ENCODE peak calls at places on chromosome 16, in five cellular contexts. One of them, this sample, is unnamed.

GRCh38 chr16:83755391-83755790 is 52.4 kb upstream of the HSBP1 start:
- DNase-seq in cardiac fibroblast: no peak
- DNase-seq in stimulated activated CD4-positive, alpha-beta T cell treated with anti-CD3 and anti-CD28 coated beads, Interleukin-15, amount 100 ng/mL, for 1 hour: no peak
- DNase-seq in T-helper 1 cell: no peak
- DNase-seq in midbrain: no peak
- DNase-seq in this sample: no peak

GRCh38 chr16:70257391-70257790 is 5.7 kb upstream of the EXOSC6 start:
- DNase-seq in cardiac fibroblast: peak
- DNase-seq in stimulated activated CD4-positive, alpha-beta T cell treated with anti-CD3 and anti-CD28 coated beads, Interleukin-15, amount 100 ng/mL, for 1 hour: no peak
- DNase-seq in T-helper 1 cell: no peak
- DNase-seq in midbrain: no peak
- DNase-seq in this sample: no peak

GRCh38 chr16:21656795-21657768 is 4.7 kb upstream of the IGSF6 start:
- DNase-seq in cardiac fibroblast: peak
- DNase-seq in stimulated activated CD4-positive, alpha-beta T cell treated with anti-CD3 and anti-CD28 coated beads, Interleukin-15, amount 100 ng/mL, for 1 hour: no peak
- DNase-seq in T-helper 1 cell: no peak
- DNase-seq in midbrain: peak
- DNase-seq in this sample: peak

GRCh38 chr16:30715777-30716445 is 16.9 kb downstream of the SRCAP start:
- DNase-seq in cardiac fibroblast: peak
- DNase-seq in stimulated activated CD4-positive, alpha-beta T cell treated with anti-CD3 and anti-CD28 coated beads, Interleukin-15, amount 100 ng/mL, for 1 hour: no peak
- DNase-seq in T-helper 1 cell: no peak
- DNase-seq in midbrain: no peak
- DNase-seq in this sample: no peak

GRCh38 chr16:14202095-14202494 is 131.0 kb downstream of the MRTFB start:
- DNase-seq in cardiac fibroblast: no peak
- DNase-seq in stimulated activated CD4-positive, alpha-beta T cell treated with anti-CD3 and anti-CD28 coated beads, Interleukin-15, amount 100 ng/mL, for 1 hour: no peak
- DNase-seq in T-helper 1 cell: no peak
- DNase-seq in midbrain: no peak
- DNase-seq in this sample: no peak

GRCh38 chr16:78844682-78845081 is 745.2 kb downstream of the WWOX start:
- DNase-seq in cardiac fibroblast: no peak
- DNase-seq in stimulated activated CD4-positive, alpha-beta T cell treated with anti-CD3 and anti-CD28 coated beads, Interleukin-15, amount 100 ng/mL, for 1 hour: no peak
- DNase-seq in T-helper 1 cell: no peak
- DNase-seq in midbrain: no peak
- DNase-seq in this sample: no peak

GRCh38 chr16:74563828-74564263 is 43.1 kb downstream of the GLG1 start:
- DNase-seq in cardiac fibroblast: peak
- DNase-seq in stimulated activated CD4-positive, alpha-beta T cell treated with anti-CD3 and anti-CD28 coated beads, Interleukin-15, amount 100 ng/mL, for 1 hour: no peak
- DNase-seq in T-helper 1 cell: no peak
- DNase-seq in midbrain: no peak
- DNase-seq in this sample: no peak

GRCh38 chr16:30382398-30383015 is at the start of gene SEPTIN1:
- DNase-seq in cardiac fibroblast: no peak
- DNase-seq in stimulated activated CD4-positive, alpha-beta T cell treated with anti-CD3 and anti-CD28 coated beads, Interleukin-15, amount 100 ng/mL, for 1 hour: peak
- DNase-seq in T-helper 1 cell: peak
- DNase-seq in midbrain: no peak
- DNase-seq in this sample: no peak

GRCh38 chr16:8924214-8924613 is 39.5 kb downstream of the USP7 start:
- DNase-seq in cardiac fibroblast: no peak
- DNase-seq in stimulated activated CD4-positive, alpha-beta T cell treated with anti-CD3 and anti-CD28 coated beads, Interleukin-15, amount 100 ng/mL, for 1 hour: no peak
- DNase-seq in T-helper 1 cell: no peak
- DNase-seq in midbrain: peak
- DNase-seq in this sample: no peak

GRCh38 chr16:51392651-51393187 is 241.6 kb upstream of the SALL1 start:
- DNase-seq in cardiac fibroblast: peak
- DNase-seq in stimulated activated CD4-positive, alpha-beta T cell treated with anti-CD3 and anti-CD28 coated beads, Interleukin-15, amount 100 ng/mL, for 1 hour: no peak
- DNase-seq in T-helper 1 cell: no peak
- DNase-seq in midbrain: no peak
- DNase-seq in this sample: no peak

GRCh38 chr16:22417019-22417418 is 42.6 kb upstream of the CDR2 start:
- DNase-seq in cardiac fibroblast: no peak
- DNase-seq in stimulated activated CD4-positive, alpha-beta T cell treated with anti-CD3 and anti-CD28 coated beads, Interleukin-15, amount 100 ng/mL, for 1 hour: no peak
- DNase-seq in T-helper 1 cell: no peak
- DNase-seq in midbrain: no peak
- DNase-seq in this sample: no peak

GRCh38 chr16:71576971-71577370 is at the start of gene TAT:
- DNase-seq in cardiac fibroblast: no peak
- DNase-seq in stimulated activated CD4-positive, alpha-beta T cell treated with anti-CD3 and anti-CD28 coated beads, Interleukin-15, amount 100 ng/mL, for 1 hour: no peak
- DNase-seq in T-helper 1 cell: no peak
- DNase-seq in midbrain: no peak
- DNase-seq in this sample: no peak

GRCh38 chr16:82671743-82672142 is 45.0 kb downstream of the CDH13 start:
- DNase-seq in cardiac fibroblast: no peak
- DNase-seq in stimulated activated CD4-positive, alpha-beta T cell treated with anti-CD3 and anti-CD28 coated beads, Interleukin-15, amount 100 ng/mL, for 1 hour: no peak
- DNase-seq in T-helper 1 cell: no peak
- DNase-seq in midbrain: no peak
- DNase-seq in this sample: no peak

GRCh38 chr16:72051818-72052217 is 2.5 kb upstream of the HP start:
- DNase-seq in cardiac fibroblast: no peak
- DNase-seq in stimulated activated CD4-positive, alpha-beta T cell treated with anti-CD3 and anti-CD28 coated beads, Interleukin-15, amount 100 ng/mL, for 1 hour: no peak
- DNase-seq in T-helper 1 cell: no peak
- DNase-seq in midbrain: no peak
- DNase-seq in this sample: no peak

GRCh38 chr16:81809567-81809966 is 30.5 kb downstream of the PLCG2 start:
- DNase-seq in cardiac fibroblast: no peak
- DNase-seq in stimulated activated CD4-positive, alpha-beta T cell treated with anti-CD3 and anti-CD28 coated beads, Interleukin-15, amount 100 ng/mL, for 1 hour: no peak
- DNase-seq in T-helper 1 cell: no peak
- DNase-seq in midbrain: no peak
- DNase-seq in this sample: no peak

GRCh38 chr16:89981414-89981813 is 32.9 kb downstream of the DEF8 start:
- DNase-seq in cardiac fibroblast: no peak
- DNase-seq in stimulated activated CD4-positive, alpha-beta T cell treated with anti-CD3 and anti-CD28 coated beads, Interleukin-15, amount 100 ng/mL, for 1 hour: no peak
- DNase-seq in T-helper 1 cell: no peak
- DNase-seq in midbrain: no peak
- DNase-seq in this sample: no peak

GRCh38 chr16:67187175-67187900 is 2.6 kb downstream of the EXOC3L1 start:
- DNase-seq in cardiac fibroblast: no peak
- DNase-seq in stimulated activated CD4-positive, alpha-beta T cell treated with anti-CD3 and anti-CD28 coated beads, Interleukin-15, amount 100 ng/mL, for 1 hour: no peak
- DNase-seq in T-helper 1 cell: no peak
- DNase-seq in midbrain: no peak
- DNase-seq in this sample: no peak

GRCh38 chr16:85004587-85005205 is 6.6 kb downstream of the ZDHHC7 start:
- DNase-seq in cardiac fibroblast: peak
- DNase-seq in stimulated activated CD4-positive, alpha-beta T cell treated with anti-CD3 and anti-CD28 coated beads, Interleukin-15, amount 100 ng/mL, for 1 hour: no peak
- DNase-seq in T-helper 1 cell: no peak
- DNase-seq in midbrain: no peak
- DNase-seq in this sample: no peak